ENCODE peak calls at places on chromosomes 12 and 14, in ten cellular contexts. V is pancreas, B is A549, T is endodermal cell, P is ovary, K is foreskin keratinocyte, N is mucosa of descending colon, A is HCT116, R is left ventricle myocardium inferior, I is HepG2. X is an unnamed sample.

GRCh38 chr12:50004696-50005095 is 20.6 kb downstream of the RACGAP1 start:
- DNase-seq in V (no peak), B (no peak), T (no peak), P (no peak), K (no peak), N (no peak), A (no peak), R (no peak), I (no peak), X (no peak)

GRCh38 chr14:79018846-79019245 is 848.7 kb downstream of the NRXN3 start:
- DNase-seq in V (no peak), B (no peak), T (no peak), P (no peak), K (peak; percentile 86), N (no peak), A (no peak), R (no peak), I (no peak), X (no peak)

GRCh38 chr12:118336123-118336522 is 36.6 kb downstream of the TAOK3 start:
- DNase-seq in V (no peak), B (no peak), T (no peak), P (no peak), K (no peak), N (no peak), A (no peak), R (no peak), I (no peak), X (no peak)

GRCh38 chr12:2283910-2284309 is 231.1 kb downstream of the CACNA1C start:
- DNase-seq in V (no peak), B (no peak), T (peak; percentile 57), P (no peak), K (no peak), N (no peak), A (no peak), R (no peak), I (no peak), X (peak; percentile 91)

GRCh38 chr14:104865069-104865630 is at the start of gene CEP170B:
- DNase-seq in V (peak; percentile 82), B (peak; percentile 60), T (peak; percentile 84), P (no peak), K (no peak), N (peak; percentile 60), A (no peak), R (peak; percentile 36), I (no peak), X (peak; percentile 48)

GRCh38 chr14:32104803-32105202 is 27.7 kb downstream of the ARHGAP5 start:
- DNase-seq in V (no peak), B (no peak), T (no peak), P (no peak), K (no peak), N (no peak), A (no peak), R (no peak), I (no peak), X (peak; percentile 15)

GRCh38 chr14:85528882-85529585 is 910 bp upstream of the FLRT2 start:
- DNase-seq in V (no peak), B (no peak), T (peak; percentile 64), P (peak; percentile 28), K (peak; percentile 83), N (no peak), A (no peak), R (no peak), I (no peak), X (no peak)

GRCh38 chr14:100900837-100901390 is 2.6 kb downstream of the RTL1 start:
- DNase-seq in V (peak; percentile 73), B (peak; percentile 35), T (peak; percentile 91), P (no peak), K (no peak), N (peak; percentile 64), A (peak; percentile 41), R (no peak), I (peak; percentile 72), X (peak; percentile 74)

GRCh38 chr14:31508140-31508539 is 20.3 kb upstream of the GPR33 start:
- DNase-seq in V (no peak), B (no peak), T (no peak), P (no peak), K (no peak), N (no peak), A (no peak), R (no peak), I (no peak), X (no peak)

GRCh38 chr12:88958153-88958552 is 377.9 kb upstream of the KITLG start:
- DNase-seq in V (no peak), B (no peak), T (no peak), P (no peak), K (no peak), N (no peak), A (no peak), R (no peak), I (peak; percentile 46), X (no peak)

GRCh38 chr12:45946435-45946834 is 43.9 kb downstream of the SCAF11 start:
- DNase-seq in V (no peak), B (no peak), T (no peak), P (no peak), K (no peak), N (no peak), A (no peak), R (no peak), I (no peak), X (peak; percentile 17)

GRCh38 chr14:96686126-96686525 is 111.1 kb upstream of the VRK1 start:
- DNase-seq in V (no peak), B (no peak), T (no peak), P (no peak), K (no peak), N (no peak), A (no peak), R (no peak), I (no peak), X (no peak)

GRCh38 chr12:26368331-26368730 is 173.0 kb downstream of the SSPN start:
- DNase-seq in V (no peak), B (no peak), T (no peak), P (no peak), K (no peak), N (no peak), A (no peak), R (no peak), I (no peak), X (no peak)

GRCh38 chr12:5305861-5306545 is 125.9 kb upstream of the NTF3 start:
- DNase-seq in V (no peak), B (no peak), T (no peak), P (no peak), K (no peak), N (no peak), A (no peak), R (no peak), I (no peak), X (no peak)

GRCh38 chr12:12926571-12927071 is 25.3 kb downstream of the GPRC5D start:
- DNase-seq in V (no peak), B (no peak), T (no peak), P (no peak), K (peak; percentile 15), N (no peak), A (no peak), R (no peak), I (no peak), X (peak; percentile 47)

GRCh38 chr14:76957224-76957881 is 71.2 kb downstream of the IRF2BPL start:
- DNase-seq in V (peak; percentile 51), B (no peak), T (peak; percentile 80), P (no peak), K (no peak), N (no peak), A (no peak), R (no peak), I (no peak), X (no peak)

GRCh38 chr12:18882690-18883089 is 144.8 kb downstream of the CAPZA3 start:
- DNase-seq in V (no peak), B (no peak), T (peak; percentile 53), P (no peak), K (no peak), N (no peak), A (no peak), R (no peak), I (peak; percentile 5), X (no peak)
- H3K4me1 ChIP-seq in V (no peaks in the 10 kb centered on the region), B (no peaks in the 10 kb centered on the region), T (peaks cover 3% of the 10 kb centered on the region), P (no peaks in the 10 kb centered on the region), K (no peaks in the 10 kb centered on the region), N (no peaks in the 10 kb centered on the region), A (no peaks in the 10 kb centered on the region), R (no peaks in the 10 kb centered on the region), I (no peaks in the 10 kb centered on the region), X (no peaks in the 10 kb centered on the region)

DNA sequence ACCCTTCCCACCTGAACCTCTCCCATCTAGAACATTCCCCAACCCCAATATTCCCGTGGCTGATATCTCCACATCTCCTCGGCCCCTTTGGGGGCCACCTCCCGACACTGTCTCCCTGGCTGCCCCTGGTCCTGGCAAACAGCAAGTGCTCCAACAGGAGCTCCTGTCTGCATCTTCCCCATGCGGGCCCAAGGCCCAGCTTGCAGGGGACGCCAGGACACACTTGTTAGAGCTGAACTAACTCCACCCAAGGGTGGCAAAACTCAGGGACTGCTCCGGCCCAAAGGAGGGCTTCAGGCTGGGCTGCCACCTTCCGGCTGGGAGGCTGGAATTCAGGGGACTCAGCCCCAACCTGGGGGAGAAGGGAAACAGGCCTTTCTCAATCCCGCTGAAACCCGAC is 106.6 kb downstream of the NCOR2 start:
- DNase-seq in V (no peak), B (no peak), T (no peak), P (peak; percentile 28), K (no peak), N (no peak), A (no peak), R (no peak), I (no peak), X (no peak)
- TF ChIP-seq CTCF in V (no peak), B (no peak), T (no peak), P (no peak), K (no peak), N (no peak), A (no peak), R (no peak), I (no peak), X (no peak)

DNA sequence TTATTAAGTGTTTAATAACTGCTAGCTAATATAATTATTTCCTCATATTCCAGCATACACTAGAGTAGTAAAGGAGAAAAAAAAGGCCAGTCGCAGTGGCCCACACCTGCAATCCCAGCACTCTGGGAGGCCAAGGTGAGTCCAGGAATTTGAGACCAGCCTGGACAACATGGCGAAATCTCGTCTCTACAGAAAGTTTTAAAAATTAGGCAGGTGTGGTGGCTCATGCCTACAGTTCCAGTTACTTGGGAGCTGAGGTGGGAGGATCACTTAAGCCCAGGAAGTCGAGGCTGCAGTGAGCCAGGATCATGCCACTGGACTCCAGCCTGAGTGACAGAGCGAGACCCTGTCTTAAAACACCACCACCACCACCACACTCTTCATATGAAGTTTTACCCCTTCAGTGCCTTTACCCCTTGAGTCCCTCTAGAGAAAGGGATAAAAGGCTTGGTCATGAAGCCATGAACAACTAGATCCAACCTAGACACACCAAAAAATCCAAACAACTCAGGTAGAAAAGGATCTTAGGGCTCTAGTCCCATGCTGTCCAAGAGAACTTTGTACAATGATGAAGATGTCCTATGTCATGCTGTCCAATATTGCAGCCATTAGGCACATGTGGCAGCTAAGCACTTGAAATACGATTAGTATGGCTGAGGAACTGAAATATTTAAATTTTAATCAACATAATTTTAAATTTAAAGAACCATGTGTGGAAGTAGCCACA is 29.6 kb downstream of the ATXN2 start:
- DNase-seq in V (no peak), B (no peak), T (no peak), P (no peak), K (no peak), N (no peak), A (no peak), R (no peak), I (no peak), X (no peak)
- H3K4me1 ChIP-seq in V (peaks cover 5% of the 10 kb centered on the region), B (peaks cover 39% of the 10 kb centered on the region), T (no peaks in the 10 kb centered on the region), P (peaks cover 3% of the 10 kb centered on the region), K (peaks cover 19% of the 10 kb centered on the region), N (no peaks in the 10 kb centered on the region), A (peaks cover 45% of the 10 kb centered on the region), R (peaks cover 70% of the 10 kb centered on the region), I (no peaks in the 10 kb centered on the region), X (peaks cover 24% of the 10 kb centered on the region)

GRCh38 chr12:51028126-51028810 is 2.1 kb upstream of the SLC11A2 start:
- DNase-seq in V (no peak), B (peak; percentile 36), T (peak; percentile 84), P (no peak), K (peak; percentile 77), N (peak; percentile 54), A (no peak), R (no peak), I (peak; percentile 70), X (peak; percentile 56)
- TF ChIP-seq CTCF in V (peak; percentile 11), B (peak; percentile 54), T (peak; percentile 70), P (no peak), K (peak; percentile 77), N (no peak), A (peak; percentile 60), R (peak; percentile 21), I (peak; percentile 78), X (peak; percentile 32)